ENCODE peak calls at places on chromosomes 6 and 20, in eight cellular contexts. Q, Y, D, U, Z, J, O and H are unnamed samples.

GRCh38 chr6:95576218-95576617 is 1.1 kb upstream of the MANEA start:
- DNase-seq in Y (no peak), U (no peak), Q (no peak), J (no peak), Z (no peak), D (no peak), O (no peak), H (no peak)

GRCh38 chr6:14729186-14729871 is 516.5 kb upstream of the JARID2 start:
- DNase-seq in J (no peak), Q (no peak), Y (no peak), D (no peak), Z (no peak), O (no peak), U (no peak), H (no peak)

GRCh38 chr6:14743465-14744211 is 502.2 kb upstream of the JARID2 start:
- DNase-seq in D (peak), Q (peak), U (peak), O (no peak), Z (peak), J (peak), Y (peak), H (peak)

GRCh38 chr6:7909323-7910276 is 988 bp downstream of the TXNDC5 start:
- DNase-seq in D (no peak), Z (peak), Q (no peak), J (peak), U (peak), O (peak), Y (peak), H (peak)

GRCh38 chr6:95203153-95203754 is 374.1 kb upstream of the MANEA start:
- DNase-seq in D (peak), U (no peak), Y (peak), Z (no peak), J (no peak), O (no peak), Q (no peak), H (peak)

GRCh38 chr6:138677538-138677937 is 96.0 kb upstream of the CCDC28A start:
- DNase-seq in Q (no peak), Z (no peak), Y (no peak), O (no peak), D (no peak), J (no peak), U (no peak), H (no peak)

GRCh38 chr6:44233560-44234100 is 10.2 kb downstream of the SLC29A1 start:
- DNase-seq in Q (no peak), Y (no peak), Z (no peak), U (no peak), D (no peak), J (no peak), O (no peak), H (no peak)

GRCh38 chr20:31322504-31322903 is 14.1 kb upstream of the DEFB116 start:
- DNase-seq in Y (no peak), O (no peak), J (no peak), Q (no peak), D (no peak), Z (no peak), U (no peak), H (no peak)

GRCh38 chr6:49409951-49410542 is 53.0 kb downstream of the MMUT start:
- DNase-seq in O (peak), Q (no peak), Z (peak), J (no peak), Y (peak), U (peak), D (peak), H (peak)

GRCh38 chr20:53227523-53227922 is 255.4 kb downstream of the TSHZ2 start:
- DNase-seq in Q (no peak), O (no peak), U (no peak), J (no peak), D (no peak), Y (no peak), Z (peak), H (peak)

GRCh38 chr6:163766936-163767335 is 352.4 kb downstream of the QKI start:
- DNase-seq in D (no peak), O (no peak), Q (no peak), Z (no peak), Y (no peak), J (no peak), U (no peak), H (no peak)

GRCh38 chr6:35496851-35497570 is at the start of gene TEAD3:
- DNase-seq in U (peak), D (no peak), Q (no peak), Y (peak), Z (peak), O (peak), J (peak), H (peak)

GRCh38 chr6:137731960-137732616 is 135.0 kb upstream of the TNFAIP3 start:
- DNase-seq in O (no peak), D (no peak), Z (peak), J (no peak), U (no peak), Q (no peak), Y (no peak), H (peak)

GRCh38 chr6:1972961-1973360 is 272.4 kb downstream of the GMDS start:
- DNase-seq in J (no peak), Q (no peak), D (no peak), O (no peak), Y (no peak), Z (no peak), U (no peak), H (peak)

GRCh38 chr20:23526850-23527249 is 35.9 kb downstream of the CST8 start:
- DNase-seq in O (no peak), Z (no peak), Q (no peak), J (no peak), U (no peak), D (no peak), Y (no peak), H (no peak)

GRCh38 chr6:79702701-79703100 is 71.6 kb downstream of the SH3BGRL2 start:
- DNase-seq in U (no peak), O (no peak), J (no peak), Q (no peak), D (no peak), Z (no peak), Y (no peak), H (no peak)

GRCh38 chr6:119138906-119139541 is 60.6 kb upstream of the FAM184A start:
- DNase-seq in Y (peak), O (no peak), D (no peak), Q (no peak), Z (no peak), U (no peak), J (no peak), H (no peak)

DNA sequence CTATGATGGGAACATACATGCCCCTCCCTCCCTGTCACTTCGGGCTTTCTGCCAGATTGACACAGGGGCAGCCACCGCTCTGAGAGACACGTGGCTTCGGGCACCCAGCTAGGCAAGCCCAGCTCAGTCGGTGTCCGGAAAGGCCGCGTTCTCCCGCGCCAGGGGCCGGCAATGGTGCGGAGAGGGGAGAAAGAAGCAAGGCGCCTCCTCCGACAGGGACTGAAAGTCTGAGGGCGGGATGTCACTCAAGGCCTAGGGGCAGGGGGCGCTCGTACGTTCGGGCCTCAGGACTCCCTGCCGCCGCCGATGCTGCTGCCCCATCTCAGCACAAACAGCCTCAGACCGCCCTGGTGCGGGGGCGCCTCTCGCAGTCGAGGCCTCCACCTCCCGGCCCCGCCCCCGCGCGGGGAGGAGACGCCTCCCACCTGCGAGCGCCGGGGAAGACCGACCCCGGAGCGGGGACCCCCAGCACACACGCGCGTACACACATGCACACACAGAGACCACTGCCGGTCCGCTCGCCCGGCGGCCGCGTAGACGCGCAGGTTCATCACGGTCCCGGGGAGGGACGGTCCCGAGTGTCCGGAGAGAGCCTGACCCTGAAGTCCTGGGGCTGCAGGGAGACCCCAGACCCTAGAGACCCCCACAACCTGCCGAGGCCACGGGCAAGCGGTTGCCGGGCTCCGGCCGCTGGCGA is 1.9 kb downstream of the GRM4 start:
- DNase-seq in D (no peak), U (no peak), O (peak), Y (peak), Z (no peak), J (peak), Q (no peak), H (no peak)
- TF ChIP-seq CTCF in D (no peak), U (no peak), O (no peak), Y (peak), Z (no peak), J (no peak), Q (peak), H (no peak)

GRCh38 chr6:25476126-25476525 is 175.9 kb upstream of the SCGN start:
- DNase-seq in J (no peak), Z (peak), D (no peak), Y (no peak), O (no peak), Q (no peak), U (no peak), H (peak)

GRCh38 chr6:25478973-25479372 is 173.0 kb upstream of the SCGN start:
- DNase-seq in U (no peak), D (no peak), Z (no peak), O (no peak), J (no peak), Y (no peak), Q (no peak), H (no peak)

GRCh38 chr6:25481267-25481666 is 170.7 kb upstream of the SCGN start:
- DNase-seq in Q (no peak), Z (no peak), Y (no peak), D (no peak), O (no peak), J (no peak), U (no peak), H (no peak)

GRCh38 chr6:25473447-25473846 is 178.6 kb upstream of the SCGN start:
- DNase-seq in Z (no peak), U (no peak), Y (no peak), Q (no peak), O (no peak), D (no peak), J (no peak), H (no peak)

DNA sequence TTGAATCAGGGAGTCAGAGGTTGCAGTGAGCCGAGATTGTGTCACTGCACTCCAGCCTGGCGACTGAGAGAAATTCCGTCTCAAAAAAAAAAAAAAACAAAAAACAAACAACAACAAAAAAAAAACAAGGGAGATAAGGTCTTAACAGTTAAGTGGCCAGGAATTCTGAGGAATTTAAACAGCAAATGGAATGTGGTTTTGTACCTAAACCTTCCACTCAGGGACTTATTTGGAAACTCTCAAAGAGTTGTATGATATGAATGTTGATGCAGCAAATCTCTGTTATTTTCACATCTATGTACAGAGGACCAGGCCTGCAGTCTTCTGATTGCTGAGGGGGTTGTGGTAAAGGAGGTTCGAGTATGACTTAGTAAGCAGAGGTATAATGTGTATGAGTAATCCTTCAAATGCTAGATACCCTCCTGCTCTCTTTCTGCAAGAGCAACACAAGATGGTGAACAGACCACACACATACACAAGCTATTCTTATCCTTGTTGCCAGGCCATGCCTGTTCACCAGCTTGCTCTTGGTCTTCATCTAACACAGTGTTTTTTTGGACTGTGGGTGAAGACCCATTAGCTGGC is 174.9 kb upstream of the SCGN start:
- DNase-seq in J (no peak), Q (no peak), O (no peak), U (no peak), Z (peak), D (no peak), Y (no peak), H (peak)
- H3K4me3 ChIP-seq in J (no peak), Q (no peak), O (no peak), U (no peak), Z (no peak), D (no peak), Y (no peak), H (no peak)

DNA sequence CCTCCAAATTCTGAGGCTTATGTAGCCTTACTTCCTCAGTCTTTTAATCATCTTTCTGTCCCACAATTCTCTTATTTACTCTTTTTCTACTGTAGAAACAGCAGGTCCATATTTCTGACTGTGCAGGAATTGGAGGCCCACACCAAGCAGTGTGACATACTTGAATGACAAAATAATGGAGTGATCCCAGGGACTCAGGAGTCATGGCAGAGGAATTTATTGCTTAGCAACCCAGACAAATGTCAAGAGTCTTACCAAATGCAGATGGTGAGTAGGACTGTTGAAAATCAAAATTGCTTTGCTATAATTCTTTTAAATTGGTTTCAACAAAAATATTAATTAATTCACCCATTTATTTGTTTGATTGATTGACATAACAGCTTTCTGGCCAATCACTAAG is 59.9 kb downstream of the HTR1B start:
- DNase-seq in Y (no peak), Z (peak), O (no peak), D (no peak), Q (peak), U (no peak), J (no peak), H (peak)
- TF ChIP-seq CTCF in Y (no peak), Z (no peak), O (no peak), D (no peak), Q (no peak), U (no peak), J (no peak), H (no peak)

DNA sequence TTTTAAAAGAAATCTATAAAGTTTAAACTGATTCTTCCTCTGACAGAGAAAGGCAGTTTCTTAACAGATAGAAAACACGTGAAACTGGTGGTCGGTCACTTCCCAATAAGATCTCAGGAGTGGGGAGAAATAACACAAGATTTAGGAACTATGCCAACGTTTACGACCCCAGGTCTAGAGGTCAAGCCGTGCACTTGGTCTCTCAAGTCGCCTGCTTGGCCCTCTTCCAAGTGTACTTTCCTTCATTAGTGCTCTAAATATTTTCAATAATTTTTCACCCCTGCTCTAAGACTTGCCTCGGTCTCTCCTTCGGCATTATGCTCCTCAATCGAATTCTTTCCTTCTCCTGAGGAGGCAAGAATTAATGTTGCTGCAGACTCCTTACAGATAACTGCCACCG is 61.7 kb downstream of the TRIM27 start:
- DNase-seq in D (no peak), J (no peak), Z (no peak), Y (no peak), Q (no peak), O (no peak), U (no peak), H (no peak)
- H3K4me3 ChIP-seq in D (no peak), J (no peak), Z (no peak), Y (no peak), Q (no peak), O (no peak), U (no peak), H (no peak)

GRCh38 chr6:41366150-41366549 is 30.7 kb downstream of the NCR2 start:
- DNase-seq in U (no peak), Y (no peak), J (no peak), Q (no peak), O (no peak), Z (no peak), D (no peak), H (no peak)

GRCh38 chr6:41367061-41367460 is 31.7 kb downstream of the NCR2 start:
- DNase-seq in U (no peak), Y (no peak), O (no peak), D (no peak), Z (no peak), Q (no peak), J (no peak), H (no peak)

GRCh38 chr6:41370488-41371111 is 35.2 kb downstream of the NCR2 start:
- DNase-seq in Z (no peak), Y (no peak), J (no peak), D (no peak), O (no peak), Q (no peak), U (no peak), H (no peak)

GRCh38 chr6:41371461-41371991 is 36.1 kb downstream of the NCR2 start:
- DNase-seq in J (peak), D (no peak), O (peak), Y (no peak), Z (peak), Q (no peak), U (peak), H (peak)

GRCh38 chr6:41367700-41368099 is 32.3 kb downstream of the NCR2 start:
- DNase-seq in J (no peak), Z (peak), Y (peak), D (no peak), Q (no peak), O (no peak), U (peak), H (peak)
- TF ChIP-seq CTCF in J (peak), Z (peak), Y (peak), D (peak), Q (peak), O (peak), U (peak), H (peak)